ENCODE peak calls at places on chromosome 11, in six cellular contexts. F is heart left ventricle, O is RPMI7951, G is HS-5, B is cardiac fibroblast, P is Calu3. S is an unnamed sample.

GRCh38 chr11:14645247-14645912 is 1.8 kb downstream of the PDE3B start:
- DNase-seq in F (no peak), O (peak), G (peak), B (peak), P (no peak), S (no peak)

GRCh38 chr11:65184146-65184545 is 2.4 kb downstream of the CAPN1 start:
- DNase-seq in F (no peak), O (no peak), G (no peak), B (no peak), P (no peak), S (no peak)

GRCh38 chr11:61718613-61719302 is 33.7 kb upstream of the MYRF start:
- DNase-seq in F (no peak), O (peak), G (no peak), B (peak), P (no peak), S (no peak)

GRCh38 chr11:94017446-94017845 is 3.7 kb upstream of the HEPHL1 start:
- DNase-seq in F (no peak), O (no peak), G (peak), B (no peak), P (no peak), S (no peak)

GRCh38 chr11:7160814-7161489 is 72.2 kb downstream of the RBMXL2 start:
- DNase-seq in F (no peak), O (no peak), G (no peak), B (no peak), P (no peak), S (no peak)

GRCh38 chr11:8061555-8062428 is 19.2 kb upstream of the TUB start:
- DNase-seq in F (no peak), O (no peak), G (no peak), B (no peak), P (no peak), S (no peak)

GRCh38 chr11:28581286-28582242 is 473.4 kb downstream of the METTL15 start:
- DNase-seq in F (no peak), O (peak), G (no peak), B (peak), P (no peak), S (no peak)

GRCh38 chr11:9351321-9351881 is 33.1 kb upstream of the IPO7 start:
- DNase-seq in F (no peak), O (no peak), G (no peak), B (no peak), P (no peak), S (no peak)

GRCh38 chr11:70483077-70483861 is 84.9 kb downstream of the CTTN start:
- DNase-seq in F (peak), O (peak), G (no peak), B (peak), P (peak), S (no peak)

GRCh38 chr11:93715797-93716396 is 25.4 kb downstream of the TAF1D start:
- DNase-seq in F (no peak), O (no peak), G (no peak), B (no peak), P (no peak), S (no peak)

GRCh38 chr11:86672007-86672621 is at the start of gene ME3:
- DNase-seq in F (peak), O (peak), G (no peak), B (peak), P (peak), S (peak)

GRCh38 chr11:107792049-107792443 is 66.5 kb downstream of the SLC35F2 start:
- DNase-seq in F (no peak), O (no peak), G (no peak), B (no peak), P (no peak), S (no peak)

GRCh38 chr11:105298630-105299029 is 159.1 kb upstream of the CARD18 start:
- DNase-seq in F (no peak), O (peak), G (no peak), B (peak), P (no peak), S (no peak)

GRCh38 chr11:100964400-100964799 is 165.2 kb downstream of the PGR start:
- DNase-seq in F (no peak), O (no peak), G (no peak), B (peak), P (no peak), S (no peak)

GRCh38 chr11:64088159-64089026 is 52.7 kb downstream of the FLRT1 start:
- DNase-seq in F (no peak), O (no peak), G (no peak), B (no peak), P (no peak), S (no peak)

GRCh38 chr11:2199466-2200341 is 28.1 kb upstream of the TH start:
- DNase-seq in F (peak), O (no peak), G (no peak), B (no peak), P (no peak), S (no peak)

GRCh38 chr11:65429069-65429681 is 6.6 kb downstream of the NEAT1 start:
- DNase-seq in F (no peak), O (peak), G (peak), B (peak), P (no peak), S (no peak)

GRCh38 chr11:1219836-1220810 is 2.7 kb upstream of the MUC5B start:
- DNase-seq in F (peak), O (no peak), G (no peak), B (peak), P (peak), S (no peak)

GRCh38 chr11:111330234-111330893 is 32.0 kb downstream of the POU2AF3 start:
- DNase-seq in F (no peak), O (no peak), G (no peak), B (no peak), P (no peak), S (no peak)

GRCh38 chr11:131809203-131809948 is 439.0 kb downstream of the NTM start:
- DNase-seq in F (no peak), O (peak), G (no peak), B (no peak), P (no peak), S (no peak)

S was measured in stimulated activated CD8-positive, alpha-beta memory T cell treated with anti-CD3 and anti-CD28 coated beads, Interleukin-15, amount 100 ng/mL, for 48 hours.